ENCODE peak calls at places on chromosomes 5 and 9, in five cellular contexts. Y, T, N, O and J are unnamed samples.

GRCh38 chr9:109715340-109715739 is 64.7 kb upstream of the PALM2AKAP2 start:
- DNase-seq in Y (no peak), T (no peak), N (no peak), O (no peak), J (no peak)

GRCh38 chr9:136058152-136058483 is 37.0 kb downstream of the NACC2 start:
- DNase-seq in Y (no peak), T (no peak), N (no peak), O (no peak), J (peak)

GRCh38 chr5:7897014-7897600 is 28.2 kb downstream of the MTRR start:
- DNase-seq in O (no peak), T (peak), N (no peak), Y (peak), J (peak)

GRCh38 chr5:111227805-111228204 is 3.6 kb downstream of the CAMK4 start:
- DNase-seq in Y (no peak), O (no peak), N (no peak), T (no peak), J (peak)

GRCh38 chr5:170769898-170770416 is 13.6 kb upstream of the GABRP start:
- DNase-seq in T (peak), N (no peak), O (no peak), Y (no peak), J (no peak)

GRCh38 chr5:154320690-154321089 is 125.1 kb upstream of the SAP30L start:
- DNase-seq in Y (no peak), T (no peak), N (no peak), O (no peak), J (no peak)

GRCh38 chr9:97809666-97810344 is 43.2 kb upstream of the FOXE1 start:
- DNase-seq in Y (no peak), O (no peak), N (no peak), T (no peak), J (no peak)

GRCh38 chr5:60538955-60539866 is 160.8 kb downstream of the DEPDC1B start:
- DNase-seq in Y (no peak), T (no peak), N (no peak), O (no peak), J (no peak)

GRCh38 chr9:135606885-135607259 is 32.5 kb downstream of the GLT6D1 start:
- DNase-seq in O (no peak), T (no peak), Y (no peak), N (no peak), J (no peak)

GRCh38 chr9:127684576-127684975 is 22.2 kb upstream of the CFAP157 start:
- DNase-seq in Y (no peak), O (no peak), N (no peak), T (no peak), J (no peak)

GRCh38 chr5:79875230-79875629 is 115.8 kb downstream of the MTX3 start:
- DNase-seq in O (no peak), T (no peak), Y (no peak), N (no peak), J (no peak)

GRCh38 chr5:93192107-93192506 is 388.9 kb downstream of the NR2F1-AS1 start:
- DNase-seq in N (no peak), T (no peak), O (no peak), Y (peak), J (no peak)

GRCh38 chr5:156641690-156642089 is 208.4 kb upstream of the PPP1R2B start:
- DNase-seq in Y (no peak), O (no peak), T (no peak), N (no peak), J (no peak)

GRCh38 chr5:127848098-127848497 is 144.9 kb downstream of the CCDC192 start:
- DNase-seq in T (no peak), N (no peak), O (no peak), Y (no peak), J (no peak)

GRCh38 chr5:30849801-30850370 is 343.6 kb upstream of the CDH6 start:
- DNase-seq in T (no peak), Y (peak), N (no peak), O (no peak), J (no peak)

GRCh38 chr9:97803167-97804058 is 49.6 kb upstream of the FOXE1 start:
- DNase-seq in T (peak), Y (peak), N (no peak), O (peak), J (peak)

GRCh38 chr9:100222674-100223073 is 123.6 kb downstream of the INVS start:
- DNase-seq in O (no peak), Y (no peak), T (peak), N (no peak), J (peak)

GRCh38 chr5:103375863-103376591 is 117.5 kb downstream of the MACIR start:
- DNase-seq in N (no peak), T (no peak), Y (peak), O (no peak), J (no peak)

GRCh38 chr5:10374032-10374431 is 20.5 kb downstream of the MARCHF6 start:
- DNase-seq in O (no peak), N (no peak), T (no peak), Y (no peak), J (no peak)

GRCh38 chr9:127735530-127736176 is 559 bp upstream of the TOR2A start:
- DNase-seq in O (no peak), N (no peak), Y (no peak), T (no peak), J (no peak)

GRCh38 chr5:14286007-14286406 is 142.9 kb downstream of the TRIO start:
- DNase-seq in Y (no peak), O (no peak), T (no peak), N (no peak), J (no peak)
- TF ChIP-seq GABPA in Y (no peak), O (no peak), T (no peak), N (no peak), J (no peak)

GRCh38 chr5:134547579-134547978 is 22.1 kb downstream of the JADE2 start:
- DNase-seq in N (no peak), T (no peak), O (no peak), Y (no peak), J (no peak)

GRCh38 chr5:134550271-134551214 is 25.1 kb downstream of the JADE2 start:
- DNase-seq in O (no peak), Y (no peak), T (no peak), N (no peak), J (no peak)

GRCh38 chr5:134545070-134545868 is 19.8 kb downstream of the JADE2 start:
- DNase-seq in T (no peak), O (no peak), N (no peak), Y (no peak), J (no peak)

GRCh38 chr5:134549714-134550113 is 24.2 kb downstream of the JADE2 start:
- DNase-seq in T (no peak), N (no peak), O (no peak), Y (no peak), J (no peak)

DNA sequence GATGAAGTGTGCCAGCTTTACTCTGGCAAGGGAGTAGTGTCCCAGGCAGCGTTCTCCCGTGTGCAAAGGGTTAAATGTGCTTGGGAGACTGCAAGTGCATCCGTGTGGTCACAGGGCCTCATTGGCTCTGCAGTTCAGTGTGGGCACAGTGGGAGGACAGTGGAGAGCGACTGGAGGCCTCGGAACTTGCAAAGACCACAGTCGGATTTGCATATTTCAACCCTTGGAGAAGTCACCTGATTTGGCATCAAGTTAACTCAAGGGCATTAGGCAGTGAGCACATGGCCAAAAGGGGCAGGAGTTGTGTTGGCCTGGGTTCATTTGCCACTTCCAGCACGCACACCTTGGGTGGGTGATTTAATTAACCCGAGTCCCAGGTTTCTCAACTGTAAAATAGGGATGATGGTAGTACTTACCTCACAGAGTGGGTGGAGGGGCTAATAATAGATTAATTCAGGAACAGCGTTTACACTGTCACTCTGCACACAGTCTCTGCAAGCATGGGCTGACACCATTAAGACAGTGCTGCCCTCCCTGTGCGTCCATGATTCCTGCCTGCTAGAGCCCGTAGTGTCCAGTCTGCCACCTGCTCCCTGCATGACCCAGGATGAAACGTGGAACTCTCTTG is 22.6 kb downstream of the JADE2 start:
- DNase-seq in N (no peak), T (no peak), O (no peak), Y (no peak), J (no peak)
- H3K4me2 ChIP-seq in N (peak), T (no peak), O (no peak), Y (no peak), J (peak)

GRCh38 chr5:116892993-116893392 is 318.4 kb upstream of the SEMA6A start:
- DNase-seq in T (no peak), O (no peak), N (no peak), Y (no peak), J (no peak)
- TF ChIP-seq GABPA in T (no peak), O (no peak), N (no peak), Y (no peak), J (no peak)

DNA sequence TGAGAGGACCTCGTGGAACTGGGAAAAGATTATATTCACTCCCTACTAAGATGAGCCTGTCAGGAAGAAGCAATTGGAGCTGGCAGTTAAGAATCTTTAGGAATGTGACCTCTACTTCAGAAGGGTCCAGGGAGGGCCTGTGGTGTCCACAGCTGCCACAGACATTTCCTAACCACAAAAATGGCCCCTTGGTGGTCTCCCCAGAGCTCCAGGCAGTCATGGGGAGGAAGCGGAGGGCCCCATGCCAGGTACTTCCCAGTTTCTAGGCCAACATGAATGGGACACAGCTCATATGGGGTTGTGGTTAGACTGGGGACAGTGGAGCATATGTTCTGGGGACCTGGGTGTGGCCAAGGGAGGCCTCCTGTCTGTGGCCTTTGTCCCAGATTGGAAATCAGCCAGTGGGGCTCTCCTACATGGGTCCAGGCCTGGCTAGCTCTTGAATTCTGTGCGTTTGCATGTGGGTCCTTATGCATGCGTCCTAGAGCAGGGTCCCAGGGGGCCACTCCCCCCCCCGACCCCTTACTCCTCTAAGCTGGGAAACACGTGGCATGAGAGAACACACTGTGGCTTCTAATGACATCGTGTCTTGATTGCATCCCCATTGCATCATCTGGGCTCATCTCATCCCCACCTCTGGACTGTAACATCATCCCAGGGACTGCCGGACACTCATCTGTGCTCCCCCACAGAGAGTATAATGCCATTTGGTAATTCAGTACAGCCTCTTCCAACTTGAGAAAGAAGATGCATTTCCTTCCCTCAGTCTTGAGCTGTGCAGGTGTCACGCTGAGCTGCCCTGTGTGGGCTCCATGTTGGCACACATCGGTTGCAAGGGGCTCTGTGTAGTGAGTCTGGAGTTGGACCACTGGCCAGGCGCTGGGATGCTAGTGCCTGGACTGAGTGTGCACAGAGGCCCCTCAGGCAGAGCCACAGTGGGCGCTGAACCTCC is 31.3 kb downstream of the IRF1 start:
- DNase-seq in O (no peak), T (peak), N (no peak), Y (no peak), J (no peak)
- H3K4me2 ChIP-seq in O (no peak), T (peak), N (peak), Y (no peak), J (peak)

GRCh38 chr5:40405230-40405629 is 274.5 kb upstream of the PTGER4 start:
- DNase-seq in O (no peak), T (no peak), N (no peak), Y (no peak), J (no peak)
- TF ChIP-seq GABPA in O (no peak), T (no peak), N (no peak), Y (no peak), J (no peak)

GRCh38 chr9:21415492-21416267 is 6.8 kb downstream of the IFNA8 start:
- DNase-seq in T (no peak), O (no peak), N (no peak), Y (no peak), J (no peak)

GRCh38 chr9:21408817-21409216 is at the start of gene IFNA8:
- DNase-seq in Y (no peak), O (no peak), N (no peak), T (no peak), J (no peak)

GRCh38 chr9:21412109-21412508 is 3.2 kb downstream of the IFNA8 start:
- DNase-seq in O (no peak), T (no peak), Y (no peak), N (no peak), J (no peak)

GRCh38 chr9:21413089-21414023 is 4.4 kb downstream of the IFNA8 start:
- DNase-seq in N (no peak), T (no peak), Y (no peak), O (no peak), J (no peak)

GRCh38 chr9:21414220-21414940 is 5.5 kb downstream of the IFNA8 start:
- DNase-seq in Y (no peak), T (no peak), O (no peak), N (no peak), J (no peak)
- H3K4me2 ChIP-seq in Y (no peak), T (no peak), O (no peak), N (no peak), J (no peak)

DNA sequence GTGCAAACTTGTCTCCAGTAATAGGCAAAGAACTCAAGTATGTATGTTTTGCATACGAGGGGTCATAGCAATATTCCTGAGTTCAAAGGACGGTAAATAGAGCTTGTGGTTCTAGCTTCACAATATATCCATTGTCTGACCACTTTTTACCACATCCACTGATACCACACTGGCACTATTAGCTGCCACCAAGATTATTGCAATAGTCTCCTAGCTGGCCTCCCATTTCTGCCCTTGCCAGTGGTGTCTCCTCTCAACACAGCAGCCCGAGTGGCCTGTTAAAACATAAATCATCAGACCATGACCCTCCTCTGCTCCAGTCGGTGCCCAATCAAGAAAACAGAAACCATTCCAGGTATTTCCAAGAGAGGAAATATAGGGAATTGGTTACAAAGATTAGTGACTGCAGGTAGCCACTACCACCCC is 17.0 kb downstream of the GRXCR2 start:
- DNase-seq in O (no peak), T (no peak), N (no peak), Y (peak), J (no peak)
- TF ChIP-seq GABPA in O (no peak), T (no peak), N (no peak), Y (no peak), J (no peak)

GRCh38 chr5:13510616-13511015 is 433.9 kb downstream of the DNAH5 start:
- DNase-seq in N (no peak), O (no peak), T (no peak), Y (peak), J (no peak)
- H3K4me2 ChIP-seq in N (no peak), O (no peak), T (no peak), Y (no peak), J (no peak)